ENCODE peak calls at places on chromosome 12, in eight cellular contexts. U is K562; A is MM.1S; D is HFF-Myc; Z is A549; W is CD8-positive, alpha-beta T cell; O is gastrocnemius medialis; R is vagina. Y is an unnamed sample.

GRCh38 chr12:91722072-91722471 is 423.6 kb downstream of the BTG1 start:
- DNase-seq in R (no peak), A (no peak), Z (no peak), O (no peak), W (no peak), U (no peak), D (no peak), Y (no peak)

GRCh38 chr12:42504049-42504448 is 85.5 kb downstream of the PRICKLE1 start:
- DNase-seq in A (no peak), O (no peak), U (no peak), R (no peak), Z (no peak), D (no peak), W (no peak), Y (no peak)

GRCh38 chr12:128942960-128943477 is 89.7 kb downstream of the GLT1D1 start:
- DNase-seq in A (no peak), R (no peak), W (no peak), U (no peak), D (no peak), O (no peak), Z (no peak), Y (no peak)

GRCh38 chr12:104006929-104007328 is 41.3 kb downstream of the TDG start:
- DNase-seq in A (no peak), U (no peak), W (no peak), O (no peak), D (no peak), Z (peak), R (no peak), Y (no peak)

GRCh38 chr12:86950043-86950838 is 694.0 kb upstream of the MGAT4C start:
- DNase-seq in A (no peak), R (no peak), Z (no peak), W (no peak), D (no peak), O (no peak), U (no peak), Y (no peak)

GRCh38 chr12:103313894-103314293 is 181.9 kb downstream of the C12orf42 start:
- DNase-seq in Z (no peak), W (no peak), A (no peak), U (no peak), O (no peak), R (no peak), D (no peak), Y (peak)

GRCh38 chr12:90102957-90103652 is 394.5 kb upstream of the ATP2B1 start:
- DNase-seq in W (peak), R (no peak), Z (peak), O (no peak), U (peak), D (no peak), A (peak), Y (peak)

GRCh38 chr12:45439039-45439438 is 223.1 kb downstream of the ANO6 start:
- DNase-seq in W (no peak), Z (peak), D (no peak), O (peak), R (no peak), A (no peak), U (no peak), Y (no peak)

GRCh38 chr12:1530592-1531159 is 63.7 kb downstream of the FBXL14 start:
- DNase-seq in R (no peak), W (no peak), D (no peak), A (no peak), Z (no peak), O (no peak), U (peak), Y (peak)

GRCh38 chr12:82108615-82109014 is 249.6 kb downstream of the CCDC59 start:
- DNase-seq in A (no peak), O (no peak), D (no peak), U (no peak), Z (no peak), R (no peak), W (no peak), Y (no peak)

GRCh38 chr12:120413901-120414695 is 23.8 kb upstream of the COX6A1 start:
- DNase-seq in A (no peak), R (no peak), W (no peak), U (no peak), Z (no peak), D (no peak), O (no peak), Y (no peak)

GRCh38 chr12:74985986-74986319 is 223.7 kb downstream of the KCNC2 start:
- DNase-seq in A (no peak), Z (no peak), D (no peak), O (no peak), U (no peak), R (no peak), W (no peak), Y (no peak)

GRCh38 chr12:111457577-111457976 is 51.9 kb downstream of the SH2B3 start:
- DNase-seq in A (no peak), U (no peak), R (no peak), O (no peak), D (no peak), Z (no peak), W (no peak), Y (no peak)

GRCh38 chr12:86530996-86531655 is 274.9 kb upstream of the MGAT4C start:
- DNase-seq in R (no peak), U (no peak), Z (no peak), A (no peak), O (no peak), D (no peak), W (no peak), Y (no peak)

GRCh38 chr12:10025236-10025635 is 5.2 kb upstream of the CLEC9A start:
- DNase-seq in A (no peak), U (no peak), D (no peak), R (no peak), O (no peak), W (no peak), Z (no peak), Y (no peak)

GRCh38 chr12:51181558-51181957 is 8.6 kb upstream of the TFCP2 start:
- DNase-seq in O (no peak), D (no peak), Z (no peak), R (no peak), W (no peak), A (no peak), U (no peak), Y (no peak)

GRCh38 chr12:32134144-32134888 is 27.7 kb downstream of the BICD1 start:
- DNase-seq in D (no peak), A (peak), R (no peak), W (peak), U (no peak), Z (no peak), O (no peak), Y (peak)

GRCh38 chr12:96420255-96420930 is 20.2 kb upstream of the CDK17 start:
- DNase-seq in A (no peak), Z (no peak), W (no peak), O (no peak), U (no peak), R (no peak), D (no peak), Y (no peak)

GRCh38 chr12:70463997-70464396 is 97.9 kb downstream of the KCNMB4 start:
- DNase-seq in Z (no peak), U (no peak), O (no peak), A (no peak), D (no peak), W (no peak), R (no peak), Y (no peak)
- TF ChIP-seq CTCF in Z (no peak), U (no peak), O (no peak), A (no peak), D (no peak), W (no peak), R (no peak), Y (no peak)

GRCh38 chr12:46824709-46825108 is 1.1 kb downstream of the SLC38A4 start:
- DNase-seq in W (no peak), U (no peak), R (no peak), D (no peak), O (no peak), Z (no peak), A (no peak), Y (no peak)

GRCh38 chr12:46831335-46832083 is 5.7 kb upstream of the SLC38A4 start:
- DNase-seq in R (no peak), D (no peak), W (no peak), O (peak), A (no peak), U (no peak), Z (no peak), Y (no peak)

GRCh38 chr12:46830731-46831334 is 5.0 kb upstream of the SLC38A4 start:
- DNase-seq in R (no peak), D (no peak), O (peak), U (no peak), W (no peak), A (no peak), Z (no peak), Y (no peak)

DNA sequence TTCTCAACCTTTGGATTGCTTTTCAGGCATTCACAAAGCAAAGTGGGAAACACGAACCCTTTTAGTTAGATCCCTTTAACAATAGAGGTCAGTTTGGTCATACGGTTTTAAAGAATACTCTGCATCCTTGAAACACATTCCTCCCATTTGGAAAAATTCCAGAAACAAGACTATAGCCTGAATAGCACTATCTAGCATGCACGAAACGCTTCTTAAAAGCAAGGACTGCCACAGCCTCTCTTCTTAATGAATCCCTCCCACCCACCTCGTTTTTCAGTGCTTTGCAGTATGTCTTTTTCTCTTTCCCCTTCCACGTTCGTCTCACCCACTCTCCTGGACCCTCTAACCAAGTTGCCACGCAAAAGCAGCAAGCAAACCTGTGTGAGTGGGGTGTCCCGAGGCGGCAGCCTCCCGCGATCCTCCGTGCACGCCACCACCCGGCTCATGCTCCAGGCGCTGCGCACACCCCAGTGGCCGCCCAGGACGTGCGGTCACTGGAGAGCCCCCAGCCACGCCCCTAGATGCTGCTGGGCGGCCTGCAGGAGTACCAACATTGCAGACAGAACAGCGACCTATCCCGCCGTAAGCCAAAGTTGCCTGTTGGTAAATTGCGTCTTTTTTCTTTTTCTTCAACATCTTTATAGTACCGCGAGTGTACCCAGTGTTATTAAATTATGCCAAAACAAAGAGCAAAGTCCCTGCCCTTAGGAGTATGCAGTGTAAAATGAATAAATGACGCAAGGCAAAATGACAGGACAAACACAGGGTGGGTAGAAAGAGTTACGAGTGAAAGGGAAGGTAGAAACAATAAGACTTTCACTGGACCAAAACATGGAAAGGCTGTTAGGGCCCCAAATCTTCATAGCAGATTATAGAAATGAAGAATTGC is at the start of gene SLC38A4:
- DNase-seq in U (peak), Z (no peak), A (no peak), D (peak), R (no peak), O (peak), W (no peak), Y (no peak)
- TF ChIP-seq CTCF in U (peak), Z (no peak), A (no peak), D (peak), R (no peak), O (peak), W (no peak), Y (no peak)

DNA sequence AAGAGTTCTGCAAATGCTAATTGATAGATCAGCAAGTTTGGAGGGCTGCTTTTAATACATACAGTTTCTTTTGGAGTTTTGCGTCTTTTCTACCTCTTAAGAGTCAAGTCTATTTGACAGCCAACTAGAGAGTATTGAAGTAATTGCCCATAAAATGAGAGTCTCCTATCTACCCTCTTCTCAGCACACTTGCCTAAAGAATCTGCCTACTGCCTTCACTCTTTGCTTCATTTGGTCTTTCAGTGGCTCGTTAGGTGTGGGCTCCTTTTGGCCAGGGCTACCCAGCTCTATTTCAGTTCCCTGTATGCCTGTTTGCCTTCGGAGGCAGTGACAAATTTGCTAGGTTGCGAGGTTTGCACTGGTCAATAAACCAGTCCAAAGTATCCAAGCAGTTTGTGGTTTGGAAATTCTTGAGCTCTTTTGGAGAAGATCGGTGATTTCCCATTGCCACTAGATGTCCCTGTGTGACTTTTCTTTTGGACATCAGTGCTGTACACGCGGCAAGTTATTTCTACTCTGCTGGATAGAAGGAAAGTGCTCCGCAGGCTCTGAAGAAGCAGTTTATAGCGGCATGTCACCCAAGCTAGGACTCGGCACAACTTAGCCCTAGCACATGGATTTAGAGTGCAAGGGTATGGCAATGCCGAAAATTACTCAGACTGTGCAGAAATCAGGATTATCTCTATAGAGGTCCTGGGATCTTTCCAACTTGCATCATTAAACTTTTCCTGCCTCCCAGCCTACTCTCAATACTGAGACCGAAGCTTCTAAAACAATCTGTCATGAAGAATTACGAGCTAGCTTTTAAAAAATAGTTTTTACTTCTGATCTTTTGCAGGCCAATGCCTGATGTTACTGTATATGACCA is 38.6 kb downstream of the MGST1 start:
- DNase-seq in O (no peak), Z (peak), U (peak), A (no peak), D (peak), R (no peak), W (no peak), Y (peak)
- TF ChIP-seq CTCF in O (no peak), Z (peak), U (no peak), A (peak), D (peak), R (peak), W (no peak), Y (peak)

GRCh38 chr12:2751686-2752085 is 43.1 kb upstream of the FKBP4 start:
- DNase-seq in R (no peak), Z (peak), U (no peak), O (no peak), D (no peak), W (no peak), A (no peak), Y (no peak)
- TF ChIP-seq CTCF in R (no peak), Z (no peak), U (no peak), O (no peak), D (no peak), W (no peak), A (no peak), Y (no peak)

Y was measured in GM13976.